ENCODE peak calls at places on chromosomes 11 and 22, in four cellular contexts. One of them, this sample, is unnamed.

GRCh38 chr11:28086569-28086968 is 21.4 kb downstream of the KIF18A start:
- DNase-seq in K562: no peak
- DNase-seq in SK-N-SH: no peak
- DNase-seq in GM12878: no peak
- DNase-seq in this sample: no peak

GRCh38 chr11:75450826-75451783 is 18.1 kb upstream of the KLHL35 start:
- DNase-seq in K562: peak
- DNase-seq in SK-N-SH: peak
- DNase-seq in GM12878: no peak
- DNase-seq in this sample: peak

GRCh38 chr11:83408946-83409345 is 122.8 kb upstream of the CCDC90B start:
- DNase-seq in K562: no peak
- DNase-seq in SK-N-SH: no peak
- DNase-seq in GM12878: no peak
- DNase-seq in this sample: no peak

GRCh38 chr11:19398772-19399542 is 158.2 kb upstream of the E2F8 start:
- DNase-seq in K562: no peak
- DNase-seq in SK-N-SH: no peak
- DNase-seq in GM12878: no peak
- DNase-seq in this sample: no peak

GRCh38 chr22:19378362-19378711 is 53.2 kb downstream of the HIRA start:
- DNase-seq in K562: no peak
- DNase-seq in SK-N-SH: no peak
- DNase-seq in GM12878: no peak
- DNase-seq in this sample: no peak

GRCh38 chr11:20013346-20014066 is 146.8 kb downstream of the DBX1 start:
- DNase-seq in K562: no peak
- DNase-seq in SK-N-SH: no peak
- DNase-seq in GM12878: no peak
- DNase-seq in this sample: no peak

GRCh38 chr11:129333873-129334272 is 41.8 kb upstream of the BARX2 start:
- DNase-seq in K562: no peak
- DNase-seq in SK-N-SH: no peak
- DNase-seq in GM12878: no peak
- DNase-seq in this sample: no peak

GRCh38 chr11:133078591-133079179 is 453.6 kb downstream of the OPCML start:
- DNase-seq in K562: peak
- DNase-seq in SK-N-SH: peak
- DNase-seq in GM12878: no peak
- DNase-seq in this sample: peak

GRCh38 chr11:69463892-69464620 is 17.4 kb upstream of the LINC01488 start:
- DNase-seq in K562: no peak
- DNase-seq in SK-N-SH: no peak
- DNase-seq in GM12878: no peak
- DNase-seq in this sample: no peak

GRCh38 chr11:11788067-11788710 is 53.6 kb upstream of the USP47 start:
- DNase-seq in K562: no peak
- DNase-seq in SK-N-SH: no peak
- DNase-seq in GM12878: no peak
- DNase-seq in this sample: no peak

GRCh38 chr22:24407884-24408283 is 19.5 kb upstream of the ADORA2A start:
- DNase-seq in K562: no peak
- DNase-seq in SK-N-SH: peak
- DNase-seq in GM12878: no peak
- DNase-seq in this sample: no peak

GRCh38 chr11:2330696-2331095 is 28.9 kb downstream of the TSPAN32 start:
- DNase-seq in K562: no peak
- DNase-seq in SK-N-SH: no peak
- DNase-seq in GM12878: no peak
- DNase-seq in this sample: no peak

GRCh38 chr11:57568330-57568766 is 876 bp upstream of the UBE2L6 start:
- DNase-seq in K562: no peak
- DNase-seq in SK-N-SH: no peak
- DNase-seq in GM12878: peak
- DNase-seq in this sample: no peak

GRCh38 chr11:10392680-10393079 is 62.4 kb upstream of the AMPD3 start:
- DNase-seq in K562: no peak
- DNase-seq in SK-N-SH: no peak
- DNase-seq in GM12878: no peak
- DNase-seq in this sample: no peak

GRCh38 chr11:58576792-58577440 is 1.3 kb upstream of the LPXN start:
- DNase-seq in K562: peak
- DNase-seq in SK-N-SH: peak
- DNase-seq in GM12878: no peak
- DNase-seq in this sample: no peak

GRCh38 chr11:24400059-24400665 is 96.7 kb upstream of the LUZP2 start:
- DNase-seq in K562: no peak
- DNase-seq in SK-N-SH: no peak
- DNase-seq in GM12878: no peak
- DNase-seq in this sample: no peak
- TF ChIP-seq USF1 in K562: no peak
- TF ChIP-seq USF1 in SK-N-SH: no peak
- TF ChIP-seq USF1 in GM12878: no peak
- TF ChIP-seq USF1 in this sample: no peak

DNA sequence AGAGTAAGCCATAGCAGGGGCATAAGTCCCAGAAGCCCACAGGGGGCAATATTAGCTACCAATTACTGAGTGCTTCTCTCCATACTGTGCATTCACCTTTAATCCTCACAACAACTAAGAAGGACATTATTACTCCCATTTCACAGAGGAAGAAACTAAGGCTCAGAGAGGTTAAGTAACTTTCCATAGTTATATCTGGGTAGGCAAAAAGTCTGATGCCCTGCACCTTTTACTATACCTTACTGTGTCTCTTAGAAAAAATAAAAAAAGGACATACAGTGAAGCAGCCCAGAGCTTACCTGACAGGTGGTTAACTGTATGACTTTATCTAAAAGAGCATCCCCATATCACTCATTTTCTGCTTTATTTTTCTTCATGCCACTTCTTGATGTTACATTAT is 2.6 kb downstream of the SERGEF start:
- DNase-seq in K562: no peak
- DNase-seq in SK-N-SH: no peak
- DNase-seq in GM12878: no peak
- DNase-seq in this sample: no peak
- TF ChIP-seq USF2 in K562: no peak
- TF ChIP-seq USF2 in SK-N-SH: no peak
- TF ChIP-seq USF2 in GM12878: no peak
- TF ChIP-seq USF2 in this sample: no peak

GRCh38 chr11:131688056-131688693 is 317.8 kb downstream of the NTM start:
- DNase-seq in K562: peak
- DNase-seq in SK-N-SH: peak
- DNase-seq in GM12878: no peak
- DNase-seq in this sample: peak
- TF ChIP-seq USF1 in K562: no peak
- TF ChIP-seq USF1 in SK-N-SH: no peak
- TF ChIP-seq USF1 in GM12878: no peak
- TF ChIP-seq USF1 in this sample: no peak

GRCh38 chr11:61103851-61104423 is 1.6 kb downstream of the CD5 start:
- DNase-seq in K562: no peak
- DNase-seq in SK-N-SH: no peak
- DNase-seq in GM12878: no peak
- DNase-seq in this sample: no peak
- TF ChIP-seq USF2 in K562: no peak
- TF ChIP-seq USF2 in SK-N-SH: no peak
- TF ChIP-seq USF2 in GM12878: no peak
- TF ChIP-seq USF2 in this sample: no peak

GRCh38 chr11:118415739-118416068 is 14.3 kb downstream of the ATP5MG start:
- DNase-seq in K562: peak
- DNase-seq in SK-N-SH: peak
- DNase-seq in GM12878: no peak
- DNase-seq in this sample: peak
- TF ChIP-seq USF1 in K562: no peak
- TF ChIP-seq USF1 in SK-N-SH: no peak
- TF ChIP-seq USF1 in GM12878: no peak
- TF ChIP-seq USF1 in this sample: no peak

DNA sequence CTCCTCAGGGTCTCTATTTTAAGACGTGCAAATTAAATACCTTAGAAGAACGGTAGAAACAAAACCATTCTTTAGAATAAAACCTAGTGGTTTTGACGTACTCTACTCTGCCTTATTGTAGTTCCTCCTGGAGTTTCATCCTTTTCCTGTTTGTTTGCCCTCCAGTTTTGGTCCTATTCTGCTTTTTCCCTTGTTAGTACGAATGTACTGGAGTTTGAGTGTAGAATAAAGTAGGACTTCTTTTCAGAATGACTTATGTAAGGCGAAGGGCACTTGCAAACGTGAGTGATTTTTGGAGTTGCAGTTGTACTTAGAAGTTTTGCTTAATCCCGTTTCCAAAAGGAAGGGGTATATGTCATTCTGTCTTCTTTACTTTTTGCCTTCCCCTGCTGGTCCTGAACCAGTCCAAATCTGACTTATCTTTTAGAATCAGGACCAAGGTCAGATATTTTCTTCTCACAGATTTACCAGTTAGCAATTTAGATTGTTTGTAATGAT is 1.4 kb downstream of the SIK2 start:
- DNase-seq in K562: no peak
- DNase-seq in SK-N-SH: no peak
- DNase-seq in GM12878: no peak
- DNase-seq in this sample: no peak
- TF ChIP-seq USF2 in K562: no peak
- TF ChIP-seq USF2 in SK-N-SH: no peak
- TF ChIP-seq USF2 in GM12878: no peak
- TF ChIP-seq USF2 in this sample: no peak

DNA sequence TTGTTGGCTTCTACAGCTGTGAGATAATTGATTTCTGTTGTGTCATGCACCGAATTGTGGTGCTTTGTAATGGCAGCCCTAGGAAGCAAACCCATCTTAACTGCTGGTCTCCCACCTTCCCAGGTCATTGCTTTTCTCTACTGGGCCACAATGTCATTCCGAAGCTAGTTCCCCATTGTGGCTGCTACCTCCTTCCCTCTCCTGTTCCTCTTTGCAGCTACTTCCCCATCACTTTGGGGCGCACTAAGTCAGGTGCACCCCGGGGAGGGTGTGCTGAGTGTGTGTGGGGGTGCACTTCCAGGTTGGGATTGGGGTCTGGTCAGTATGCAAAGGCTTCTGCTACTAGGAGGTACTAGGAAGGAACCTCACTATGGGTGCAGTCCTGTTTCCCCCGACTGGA is 109.3 kb downstream of the ST3GAL4 start:
- DNase-seq in K562: no peak
- DNase-seq in SK-N-SH: no peak
- DNase-seq in GM12878: no peak
- DNase-seq in this sample: no peak
- TF ChIP-seq USF1 in K562: no peak
- TF ChIP-seq USF1 in SK-N-SH: no peak
- TF ChIP-seq USF1 in GM12878: no peak
- TF ChIP-seq USF1 in this sample: no peak

DNA sequence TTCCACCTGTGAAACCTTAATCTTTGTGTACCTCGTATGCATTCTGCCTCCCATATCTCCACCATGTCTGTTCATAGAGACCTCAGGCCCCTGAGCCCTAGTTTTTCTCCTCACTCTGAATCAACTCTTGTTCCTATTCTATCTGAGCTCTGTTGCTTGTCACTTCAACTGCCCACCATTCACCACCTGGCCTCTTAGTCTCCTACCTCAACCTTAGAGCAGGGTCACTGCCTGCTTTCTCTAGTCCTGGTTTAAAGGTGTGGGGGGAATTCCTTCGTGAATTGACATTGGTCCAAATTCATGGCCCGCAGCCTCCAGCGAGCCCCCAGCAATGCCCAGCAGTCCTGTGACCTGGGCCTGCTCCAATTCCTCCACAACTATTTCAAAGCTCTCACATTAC is 39.4 kb upstream of the TUB start:
- DNase-seq in K562: no peak
- DNase-seq in SK-N-SH: no peak
- DNase-seq in GM12878: no peak
- DNase-seq in this sample: no peak
- TF ChIP-seq USF2 in K562: no peak
- TF ChIP-seq USF2 in SK-N-SH: no peak
- TF ChIP-seq USF2 in GM12878: no peak
- TF ChIP-seq USF2 in this sample: no peak

GRCh38 chr11:85941380-85941973 is 86.3 kb downstream of the CCDC83 start:
- DNase-seq in K562: peak
- DNase-seq in SK-N-SH: peak
- DNase-seq in GM12878: no peak
- DNase-seq in this sample: peak
- TF ChIP-seq USF1 in K562: no peak
- TF ChIP-seq USF1 in SK-N-SH: no peak
- TF ChIP-seq USF1 in GM12878: no peak
- TF ChIP-seq USF1 in this sample: no peak